ENCODE peak calls at places on chromosomes 4 and X, in seven cellular contexts. One of them, this sample, is unnamed.

GRCh38 chrX:134782796-134783195 is 124.5 kb upstream of the PLAC1 start:
- DNase-seq in K562: peak; percentile 35
- DNase-seq in pancreas: no peak
- DNase-seq in lower lobe of right lung: no peak
- DNase-seq in WTC11: no peak
- DNase-seq in nephron progenitor cell: no peak
- DNase-seq in PC-3: peak; percentile 72
- DNase-seq in this sample: peak; percentile 48

GRCh38 chr4:86664959-86665358 is 70.8 kb downstream of the PTPN13 start:
- DNase-seq in K562: no peak
- DNase-seq in pancreas: no peak
- DNase-seq in lower lobe of right lung: no peak
- DNase-seq in WTC11: no peak
- DNase-seq in nephron progenitor cell: no peak
- DNase-seq in PC-3: peak; percentile 6
- DNase-seq in this sample: no peak

GRCh38 chrX:83759872-83760271 is 101.1 kb upstream of the CYLC1 start:
- DNase-seq in K562: peak; percentile 1
- DNase-seq in pancreas: no peak
- DNase-seq in lower lobe of right lung: no peak
- DNase-seq in WTC11: no peak
- DNase-seq in nephron progenitor cell: no peak
- DNase-seq in PC-3: peak; percentile 36
- DNase-seq in this sample: peak; percentile 76

GRCh38 chr4:1598641-1599481 is 85.3 kb downstream of the FAM53A start:
- DNase-seq in K562: no peak
- DNase-seq in pancreas: no peak
- DNase-seq in lower lobe of right lung: peak; percentile 47
- DNase-seq in WTC11: no peak
- DNase-seq in nephron progenitor cell: no peak
- DNase-seq in PC-3: no peak
- DNase-seq in this sample: no peak

GRCh38 chr4:89992744-89993143 is 98.1 kb downstream of the MMRN1 start:
- DNase-seq in K562: no peak
- DNase-seq in pancreas: no peak
- DNase-seq in lower lobe of right lung: no peak
- DNase-seq in WTC11: no peak
- DNase-seq in nephron progenitor cell: no peak
- DNase-seq in PC-3: no peak
- DNase-seq in this sample: no peak

GRCh38 chr4:144656857-144657256 is 10.9 kb downstream of the HHIP start:
- DNase-seq in K562: no peak
- DNase-seq in pancreas: no peak
- DNase-seq in lower lobe of right lung: no peak
- DNase-seq in WTC11: no peak
- DNase-seq in nephron progenitor cell: no peak
- DNase-seq in PC-3: no peak
- DNase-seq in this sample: no peak

GRCh38 chr4:165048170-165048569 is 5.5 kb upstream of the TRIM75 start:
- DNase-seq in K562: no peak
- DNase-seq in pancreas: no peak
- DNase-seq in lower lobe of right lung: no peak
- DNase-seq in WTC11: no peak
- DNase-seq in nephron progenitor cell: peak; percentile 6
- DNase-seq in PC-3: no peak
- DNase-seq in this sample: no peak

GRCh38 chrX:98057176-98057575 is 1173.5 kb downstream of the RPA4 start:
- DNase-seq in K562: no peak
- DNase-seq in pancreas: no peak
- DNase-seq in lower lobe of right lung: no peak
- DNase-seq in WTC11: no peak
- DNase-seq in nephron progenitor cell: no peak
- DNase-seq in PC-3: no peak
- DNase-seq in this sample: no peak

GRCh38 chr4:99755223-99755944 is 61.2 kb upstream of the DAPP1 start:
- DNase-seq in K562: no peak
- DNase-seq in pancreas: no peak
- DNase-seq in lower lobe of right lung: no peak
- DNase-seq in WTC11: no peak
- DNase-seq in nephron progenitor cell: no peak
- DNase-seq in PC-3: peak; percentile 41
- DNase-seq in this sample: no peak

GRCh38 chr4:122602277-122603142 is 18.4 kb downstream of the IL21 start:
- DNase-seq in K562: peak; percentile 77
- DNase-seq in pancreas: no peak
- DNase-seq in lower lobe of right lung: no peak
- DNase-seq in WTC11: no peak
- DNase-seq in nephron progenitor cell: no peak
- DNase-seq in PC-3: peak; percentile 65
- DNase-seq in this sample: peak; percentile 59

GRCh38 chr4:48343531-48343930 is 2.2 kb downstream of the SLAIN2 start:
- DNase-seq in K562: peak; percentile 43
- DNase-seq in pancreas: no peak
- DNase-seq in lower lobe of right lung: no peak
- DNase-seq in WTC11: no peak
- DNase-seq in nephron progenitor cell: no peak
- DNase-seq in PC-3: peak; percentile 13
- DNase-seq in this sample: no peak

GRCh38 chrX:9318761-9319160 is 146.1 kb upstream of the TBL1X start:
- DNase-seq in K562: no peak
- DNase-seq in pancreas: no peak
- DNase-seq in lower lobe of right lung: no peak
- DNase-seq in WTC11: no peak
- DNase-seq in nephron progenitor cell: no peak
- DNase-seq in PC-3: no peak
- DNase-seq in this sample: no peak

GRCh38 chr4:8914461-8915171 is 43.0 kb upstream of the HMX1 start:
- DNase-seq in K562: no peak
- DNase-seq in pancreas: no peak
- DNase-seq in lower lobe of right lung: no peak
- DNase-seq in WTC11: no peak
- DNase-seq in nephron progenitor cell: no peak
- DNase-seq in PC-3: no peak
- DNase-seq in this sample: no peak

GRCh38 chrX:63675716-63676115 is 109.3 kb downstream of the ARHGEF9 start:
- DNase-seq in K562: no peak
- DNase-seq in pancreas: no peak
- DNase-seq in lower lobe of right lung: no peak
- DNase-seq in WTC11: no peak
- DNase-seq in nephron progenitor cell: no peak
- DNase-seq in PC-3: no peak
- DNase-seq in this sample: no peak

GRCh38 chr4:187550256-187550950 is 445.2 kb upstream of the ZFP42 start:
- DNase-seq in K562: no peak
- DNase-seq in pancreas: no peak
- DNase-seq in lower lobe of right lung: no peak
- DNase-seq in WTC11: no peak
- DNase-seq in nephron progenitor cell: no peak
- DNase-seq in PC-3: peak; percentile 22
- DNase-seq in this sample: no peak

GRCh38 chrX:30652527-30653414 is 452 bp upstream of the GK start:
- DNase-seq in K562: peak; percentile 94
- DNase-seq in pancreas: peak; percentile 95
- DNase-seq in lower lobe of right lung: peak; percentile 96
- DNase-seq in WTC11: peak; percentile 92
- DNase-seq in nephron progenitor cell: peak; percentile 99
- DNase-seq in PC-3: peak; percentile 87
- DNase-seq in this sample: peak; percentile 88

GRCh38 chr4:78356251-78356650 is 195.3 kb upstream of the ANXA3 start:
- DNase-seq in K562: no peak
- DNase-seq in pancreas: no peak
- DNase-seq in lower lobe of right lung: no peak
- DNase-seq in WTC11: no peak
- DNase-seq in nephron progenitor cell: no peak
- DNase-seq in PC-3: no peak
- DNase-seq in this sample: no peak

GRCh38 chrX:105662248-105662647 is 160.1 kb upstream of the NRK start:
- DNase-seq in K562: no peak
- DNase-seq in pancreas: no peak
- DNase-seq in lower lobe of right lung: no peak
- DNase-seq in WTC11: no peak
- DNase-seq in nephron progenitor cell: no peak
- DNase-seq in PC-3: peak; percentile 75
- DNase-seq in this sample: no peak

GRCh38 chr4:81113024-81113423 is 82.5 kb downstream of the BMP3 start:
- DNase-seq in K562: no peak
- DNase-seq in pancreas: no peak
- DNase-seq in lower lobe of right lung: no peak
- DNase-seq in WTC11: no peak
- DNase-seq in nephron progenitor cell: no peak
- DNase-seq in PC-3: no peak
- DNase-seq in this sample: no peak

GRCh38 chr4:89171176-89171575 is 59.8 kb downstream of the TIGD2 start:
- DNase-seq in K562: no peak
- DNase-seq in pancreas: no peak
- DNase-seq in lower lobe of right lung: no peak
- DNase-seq in WTC11: no peak
- DNase-seq in nephron progenitor cell: no peak
- DNase-seq in PC-3: no peak
- DNase-seq in this sample: no peak

GRCh38 chr4:127623755-127624087 is 9.0 kb upstream of the INTU start:
- DNase-seq in K562: no peak
- DNase-seq in pancreas: no peak
- DNase-seq in lower lobe of right lung: no peak
- DNase-seq in WTC11: no peak
- DNase-seq in nephron progenitor cell: peak; percentile 34
- DNase-seq in PC-3: no peak
- DNase-seq in this sample: no peak

GRCh38 chr4:29853843-29854242 is 866.3 kb upstream of the PCDH7 start:
- DNase-seq in K562: no peak
- DNase-seq in pancreas: no peak
- DNase-seq in lower lobe of right lung: no peak
- DNase-seq in WTC11: peak; percentile 16
- DNase-seq in nephron progenitor cell: no peak
- DNase-seq in PC-3: no peak
- DNase-seq in this sample: no peak

GRCh38 chr4:89136525-89136924 is 25.2 kb downstream of the TIGD2 start:
- DNase-seq in K562: no peak
- DNase-seq in pancreas: no peak
- DNase-seq in lower lobe of right lung: no peak
- DNase-seq in WTC11: no peak
- DNase-seq in nephron progenitor cell: no peak
- DNase-seq in PC-3: peak; percentile 77
- DNase-seq in this sample: no peak

GRCh38 chrX:46582964-46583363 is 9.4 kb downstream of the CHST7 start:
- DNase-seq in K562: no peak
- DNase-seq in pancreas: no peak
- DNase-seq in lower lobe of right lung: no peak
- DNase-seq in WTC11: no peak
- DNase-seq in nephron progenitor cell: no peak
- DNase-seq in PC-3: no peak
- DNase-seq in this sample: peak; percentile 81

DNA sequence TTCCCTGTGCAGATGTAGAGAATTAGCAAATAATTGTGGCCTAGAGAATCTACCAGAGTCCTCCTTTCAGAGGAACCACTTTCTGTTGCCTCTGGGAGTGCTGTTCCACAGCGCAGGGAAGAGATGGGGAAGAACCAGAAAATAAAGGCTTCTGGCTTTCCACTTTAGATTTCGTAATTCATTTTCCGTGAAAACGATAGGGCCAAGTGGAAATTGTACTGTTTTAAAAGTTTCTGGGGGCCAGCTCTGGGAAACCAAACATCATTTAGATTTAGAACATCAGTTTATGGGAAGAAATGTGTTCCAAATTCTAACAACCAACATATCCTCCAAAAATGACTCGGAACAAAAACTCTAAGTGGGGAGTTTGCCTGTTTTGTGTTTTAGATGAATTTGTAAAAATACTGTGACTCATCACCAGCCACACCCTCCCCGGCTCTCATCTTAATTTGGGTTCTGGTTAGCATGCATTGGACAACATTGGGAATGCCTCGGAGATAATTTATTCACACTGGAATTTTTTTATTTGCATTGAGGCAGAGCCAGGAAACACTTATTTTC is 65.2 kb upstream of the LNX1 start:
- DNase-seq in K562: no peak
- DNase-seq in pancreas: no peak
- DNase-seq in lower lobe of right lung: no peak
- DNase-seq in WTC11: no peak
- DNase-seq in nephron progenitor cell: no peak
- DNase-seq in PC-3: peak; percentile 19
- DNase-seq in this sample: peak; percentile 53
- TF ChIP-seq CTCF in K562: peak; percentile 30
- TF ChIP-seq CTCF in pancreas: no peak
- TF ChIP-seq CTCF in lower lobe of right lung: peak; percentile 27
- TF ChIP-seq CTCF in WTC11: no peak
- TF ChIP-seq CTCF in nephron progenitor cell: no peak
- TF ChIP-seq CTCF in PC-3: peak; percentile 63
- TF ChIP-seq CTCF in this sample: no peak

GRCh38 chr4:37241646-37242045 is 2.9 kb upstream of the NWD2 start:
- DNase-seq in K562: no peak
- DNase-seq in pancreas: no peak
- DNase-seq in lower lobe of right lung: no peak
- DNase-seq in WTC11: no peak
- DNase-seq in nephron progenitor cell: no peak
- DNase-seq in PC-3: no peak
- DNase-seq in this sample: no peak

GRCh38 chr4:37245391-37245954 is 930 bp downstream of the NWD2 start:
- DNase-seq in K562: no peak
- DNase-seq in pancreas: no peak
- DNase-seq in lower lobe of right lung: peak; percentile 29
- DNase-seq in WTC11: peak; percentile 14
- DNase-seq in nephron progenitor cell: peak; percentile 9
- DNase-seq in PC-3: no peak
- DNase-seq in this sample: no peak

GRCh38 chr4:37244583-37245390 is at the start of gene NWD2:
- DNase-seq in K562: no peak
- DNase-seq in pancreas: peak; percentile 18
- DNase-seq in lower lobe of right lung: peak; percentile 46
- DNase-seq in WTC11: peak; percentile 49
- DNase-seq in nephron progenitor cell: peak; percentile 69
- DNase-seq in PC-3: no peak
- DNase-seq in this sample: no peak

GRCh38 chr4:37243061-37243460 is 1.5 kb upstream of the NWD2 start:
- DNase-seq in K562: no peak
- DNase-seq in pancreas: no peak
- DNase-seq in lower lobe of right lung: no peak
- DNase-seq in WTC11: peak; percentile 56
- DNase-seq in nephron progenitor cell: peak; percentile 7
- DNase-seq in PC-3: no peak
- DNase-seq in this sample: no peak

GRCh38 chr4:37243722-37244582 is 591 bp upstream of the NWD2 start:
- DNase-seq in K562: no peak
- DNase-seq in pancreas: no peak
- DNase-seq in lower lobe of right lung: peak; percentile 29
- DNase-seq in WTC11: peak; percentile 84
- DNase-seq in nephron progenitor cell: peak; percentile 55
- DNase-seq in PC-3: no peak
- DNase-seq in this sample: no peak
- TF ChIP-seq CTCF in K562: no peak
- TF ChIP-seq CTCF in pancreas: no peak
- TF ChIP-seq CTCF in lower lobe of right lung: no peak
- TF ChIP-seq CTCF in WTC11: peak; percentile 77
- TF ChIP-seq CTCF in nephron progenitor cell: peak; percentile 41
- TF ChIP-seq CTCF in PC-3: no peak
- TF ChIP-seq CTCF in this sample: no peak

GRCh38 chrX:152926279-152926678 is 28.4 kb downstream of the ZNF185 start:
- DNase-seq in K562: peak; percentile 64
- DNase-seq in pancreas: peak; percentile 85
- DNase-seq in lower lobe of right lung: no peak
- DNase-seq in WTC11: peak; percentile 57
- DNase-seq in nephron progenitor cell: peak; percentile 46
- DNase-seq in PC-3: peak; percentile 96
- DNase-seq in this sample: peak; percentile 87
- TF ChIP-seq CTCF in K562: peak; percentile 47
- TF ChIP-seq CTCF in pancreas: no peak
- TF ChIP-seq CTCF in lower lobe of right lung: peak; percentile 31
- TF ChIP-seq CTCF in WTC11: no peak
- TF ChIP-seq CTCF in nephron progenitor cell: peak; percentile 38
- TF ChIP-seq CTCF in PC-3: peak; percentile 74
- TF ChIP-seq CTCF in this sample: peak; percentile 38

GRCh38 chrX:145178268-145178667 is 69.0 kb upstream of the SPANXN1 start:
- DNase-seq in K562: no peak
- DNase-seq in pancreas: no peak
- DNase-seq in lower lobe of right lung: no peak
- DNase-seq in WTC11: no peak
- DNase-seq in nephron progenitor cell: no peak
- DNase-seq in PC-3: peak; percentile 33
- DNase-seq in this sample: peak; percentile 24
- TF ChIP-seq CTCF in K562: no peak
- TF ChIP-seq CTCF in pancreas: peak; percentile 40
- TF ChIP-seq CTCF in lower lobe of right lung: no peak
- TF ChIP-seq CTCF in WTC11: no peak
- TF ChIP-seq CTCF in nephron progenitor cell: no peak
- TF ChIP-seq CTCF in PC-3: peak; percentile 51
- TF ChIP-seq CTCF in this sample: peak; percentile 31

This sample was measured in MCF 10A.